ENCODE peak calls at places on chromosomes 2 and 18, in ten cellular contexts. K is dorsolateral prefrontal cortex; Y is sciatic nerve; T is NCI-H1417; F is NCI-H524; N is SHP77 treated with DMSO at 0.1 percent for 48 hours; U is heart left ventricle; J is amygdala; B is activated CD4-positive, alpha-beta T cell treated with anti-CD3 and anti-CD28 coated beads, Interleukin-2, amount 50 U/mL, for 48 hours; A is fibroblast of pulmonary artery. E is an unnamed sample.

GRCh38 chr2:189661957-189662321 is 680 bp downstream of the ASNSD1 start:
- DNase-seq in U (no peak), K (no peak), Y (no peak), B (no peak), A (no peak), J (no peak), N (no peak), F (peak; percentile 8), T (no peak), E (no peak)

GRCh38 chr2:152402780-152403388 is 67.9 kb downstream of the FMNL2 start:
- DNase-seq in N (no peak), K (no peak), J (no peak), B (no peak), F (no peak), T (no peak), U (no peak), Y (no peak), A (no peak), E (no peak)

GRCh38 chr2:166081131-166081632 is 46.6 kb downstream of the SCN1A start:
- DNase-seq in N (no peak), J (no peak), F (peak; percentile 93), U (no peak), Y (no peak), K (no peak), B (no peak), T (no peak), A (no peak), E (no peak)

GRCh38 chr2:71613953-71614925 is 160.9 kb downstream of the DYSF start:
- DNase-seq in A (no peak), J (no peak), Y (peak; percentile 36), B (no peak), N (no peak), F (no peak), T (no peak), U (no peak), K (no peak), E (peak; percentile 38)

GRCh38 chr18:57214976-57215375 is 68.1 kb downstream of the BOD1L2 start:
- DNase-seq in Y (no peak), F (no peak), U (no peak), T (no peak), K (no peak), A (no peak), N (no peak), B (no peak), J (no peak), E (no peak)

GRCh38 chr2:121044412-121044811 is 240.6 kb downstream of the TFCP2L1 start:
- DNase-seq in F (peak; percentile 7), Y (peak; percentile 44), T (no peak), J (no peak), N (no peak), U (no peak), A (no peak), K (no peak), B (no peak), E (no peak)

GRCh38 chr2:166239548-166239947 is 111.7 kb upstream of the SCN1A start:
- DNase-seq in Y (no peak), N (no peak), J (no peak), K (no peak), B (no peak), F (no peak), T (no peak), U (no peak), A (peak; percentile 85), E (no peak)

GRCh38 chr18:777021-777420 is 35.0 kb downstream of the YES1 start:
- DNase-seq in Y (no peak), F (no peak), A (peak; percentile 45), T (no peak), B (no peak), K (no peak), U (no peak), J (no peak), N (no peak), E (no peak)

GRCh38 chr2:112143150-112143549 is 5.0 kb downstream of the FBLN7 start:
- DNase-seq in T (no peak), U (no peak), N (no peak), Y (no peak), F (no peak), K (no peak), B (peak; percentile 0), J (no peak), A (no peak), E (peak; percentile 18)

GRCh38 chr2:20990446-20990988 is 53.4 kb downstream of the APOB start:
- DNase-seq in B (no peak), K (no peak), U (no peak), J (no peak), F (peak; percentile 96), T (no peak), Y (no peak), N (no peak), A (no peak), E (no peak)

GRCh38 chr2:72933207-72933606 is 15.9 kb downstream of the EMX1 start:
- DNase-seq in J (no peak), K (no peak), F (no peak), A (no peak), Y (no peak), T (no peak), U (no peak), N (no peak), B (no peak), E (no peak)

GRCh38 chr18:63962137-63962536 is 7.7 kb upstream of the SERPINB8 start:
- DNase-seq in B (no peak), Y (no peak), N (no peak), A (no peak), J (no peak), F (no peak), T (no peak), U (no peak), K (no peak), E (no peak)

GRCh38 chr2:161116463-161116960 is 43.7 kb upstream of the TANK start:
- DNase-seq in A (no peak), U (no peak), B (no peak), J (no peak), K (no peak), Y (no peak), T (no peak), N (no peak), F (no peak), E (no peak)

GRCh38 chr2:202566286-202566685 is 68.5 kb upstream of the FAM117B start:
- DNase-seq in T (no peak), B (no peak), U (no peak), K (no peak), A (no peak), J (no peak), Y (no peak), N (no peak), F (no peak), E (no peak)

GRCh38 chr2:36574560-36574959 is 23.4 kb downstream of the FEZ2 start:
- DNase-seq in K (no peak), F (no peak), Y (no peak), A (no peak), N (no peak), B (no peak), J (no peak), T (no peak), U (no peak), E (no peak)

GRCh38 chr2:113965644-113966043 is 75.8 kb downstream of the ACTR3 start:
- DNase-seq in F (peak; percentile 69), N (no peak), B (no peak), Y (no peak), T (peak; percentile 8), J (no peak), U (no peak), K (no peak), A (peak; percentile 53), E (no peak)

GRCh38 chr18:55821219-55821618 is 233.2 kb upstream of the TCF4 start:
- DNase-seq in K (no peak), A (peak; percentile 21), F (no peak), U (no peak), T (no peak), N (no peak), B (no peak), Y (no peak), J (no peak), E (no peak)

GRCh38 chr2:56168163-56168562 is 15.6 kb upstream of the CCDC85A start:
- DNase-seq in J (no peak), Y (no peak), U (no peak), N (peak; percentile 59), K (no peak), T (peak; percentile 78), B (no peak), F (no peak), A (peak; percentile 41), E (no peak)

GRCh38 chr2:1787799-1788477 is 43.6 kb upstream of the PXDN start:
- DNase-seq in T (peak; percentile 93), Y (no peak), J (no peak), N (no peak), K (no peak), A (no peak), U (no peak), B (no peak), F (peak; percentile 11), E (no peak)

GRCh38 chr2:168470880-168471475 is 14.9 kb downstream of the CERS6 start:
- DNase-seq in J (no peak), A (no peak), B (no peak), Y (no peak), N (no peak), F (peak; percentile 81), T (no peak), K (no peak), U (no peak), E (no peak)

GRCh38 chr2:111142101-111142500 is 21.4 kb downstream of the BCL2L11 start:
- DNase-seq in K (no peak), F (no peak), U (no peak), J (no peak), N (no peak), T (no peak), B (no peak), Y (no peak), A (no peak), E (no peak)

GRCh38 chr2:160695402-160696060 is 201.9 kb upstream of the RBMS1 start:
- DNase-seq in N (peak; percentile 6), K (no peak), A (peak; percentile 9), Y (no peak), T (peak; percentile 42), J (no peak), B (no peak), U (no peak), F (peak; percentile 66), E (no peak)

GRCh38 chr2:75064691-75065396 is 106.4 kb downstream of the POLE4 start:
- DNase-seq in K (peak; percentile 53), F (peak; percentile 37), B (peak; percentile 66), J (peak; percentile 43), Y (peak; percentile 72), T (peak; percentile 37), U (peak; percentile 37), N (peak; percentile 39), A (peak; percentile 64), E (peak; percentile 59)

GRCh38 chr2:75565523-75566449 is 5.0 kb upstream of the EVA1A start:
- DNase-seq in U (no peak), F (no peak), B (no peak), K (no peak), T (no peak), J (no peak), N (no peak), A (no peak), Y (no peak), E (no peak)

GRCh38 chr2:239380831-239381708 is 19.8 kb downstream of the HDAC4 start:
- DNase-seq in T (no peak), N (no peak), U (peak; percentile 25), A (no peak), J (peak; percentile 41), K (peak; percentile 28), B (peak; percentile 72), F (no peak), Y (peak; percentile 62), E (no peak)

GRCh38 chr2:172985139-172985874 is 90.3 kb upstream of the MAP3K20 start:
- DNase-seq in B (peak; percentile 6), T (no peak), K (no peak), Y (no peak), N (no peak), A (no peak), J (no peak), F (no peak), U (peak; percentile 59), E (peak; percentile 73)

GRCh38 chr2:27078267-27079194 is at the start of gene EMILIN1:
- DNase-seq in U (peak; percentile 88), F (no peak), N (no peak), A (peak; percentile 97), B (no peak), J (peak; percentile 69), K (no peak), Y (peak; percentile 92), T (no peak), E (no peak)

GRCh38 chr2:124804014-124804940 is 779.2 kb downstream of the CNTNAP5 start:
- DNase-seq in U (no peak), K (no peak), Y (no peak), T (peak; percentile 17), F (peak; percentile 60), J (no peak), N (no peak), B (no peak), A (peak; percentile 50), E (no peak)